ENCODE peak calls at places on chromosomes 16 and 17, in seven cellular contexts. E, B, A, X, Y, Q and P are unnamed samples.

GRCh38 chr16:59886021-59886420 is 1151.9 kb upstream of the GOT2 start:
- DNase-seq in A (no peak), E (peak), B (no peak), Y (no peak), Q (no peak), X (no peak), P (no peak)

GRCh38 chr16:48452991-48453760 is 68.0 kb upstream of the SIAH1 start:
- DNase-seq in Q (no peak), Y (no peak), X (no peak), E (no peak), B (no peak), A (no peak), P (no peak)

GRCh38 chr16:84260766-84261165 is 21.0 kb upstream of the KCNG4 start:
- DNase-seq in A (no peak), Y (no peak), X (no peak), Q (no peak), B (no peak), E (no peak), P (no peak)

GRCh38 chr17:82110298-82110697 is 12.3 kb upstream of the FASN start:
- DNase-seq in Y (no peak), X (no peak), B (no peak), A (no peak), E (no peak), Q (peak), P (no peak)

GRCh38 chr17:78341559-78342437 is 18.1 kb downstream of the SOCS3 start:
- DNase-seq in E (peak), A (peak), Y (no peak), B (peak), Q (peak), X (peak), P (peak)

GRCh38 chr17:29059281-29059680 is 16.3 kb downstream of the PIPOX start:
- DNase-seq in B (no peak), A (peak), Y (no peak), X (no peak), Q (peak), E (peak), P (no peak)

GRCh38 chr16:1503110-1503955 is 10.2 kb downstream of the TELO2 start:
- DNase-seq in B (no peak), A (no peak), Q (no peak), X (no peak), Y (no peak), E (no peak), P (no peak)

GRCh38 chr17:50185724-50186545 is 15.5 kb downstream of the COL1A1 start:
- DNase-seq in E (peak), A (peak), Y (no peak), Q (no peak), B (no peak), X (no peak), P (no peak)

GRCh38 chr17:27457731-27458523 is 1.7 kb downstream of the KSR1 start:
- DNase-seq in B (peak), X (peak), Q (peak), Y (no peak), E (peak), A (peak), P (no peak)

GRCh38 chr17:82520041-82520910 is 744 bp downstream of the FOXK2 start:
- DNase-seq in A (peak), E (no peak), Y (no peak), X (no peak), Q (peak), B (no peak), P (no peak)

GRCh38 chr16:88595921-88596320 is 25.7 kb downstream of the ZC3H18 start:
- DNase-seq in B (no peak), Q (no peak), Y (no peak), E (no peak), X (no peak), A (no peak), P (no peak)

GRCh38 chr16:49556252-49557069 is 182.9 kb downstream of the C16orf78 start:
- DNase-seq in X (peak), E (peak), Q (peak), B (peak), Y (no peak), A (peak), P (peak)

GRCh38 chr17:77942111-77942988 is 16.2 kb upstream of the TNRC6C start:
- DNase-seq in A (no peak), B (no peak), X (no peak), Q (no peak), E (no peak), Y (no peak), P (no peak)

GRCh38 chr17:2054262-2054739 is 602 bp upstream of the HIC1 start:
- DNase-seq in X (peak), Y (no peak), A (peak), Q (peak), B (no peak), E (peak), P (peak)

GRCh38 chr17:2057130-2057713 is 2.3 kb downstream of the HIC1 start:
- DNase-seq in Y (no peak), Q (no peak), A (peak), X (peak), B (no peak), E (no peak), P (no peak)

GRCh38 chr17:2056221-2057129 is 1.6 kb downstream of the HIC1 start:
- DNase-seq in B (no peak), X (peak), Y (no peak), Q (peak), E (peak), A (peak), P (peak)

GRCh38 chr17:2054740-2055493 is at the start of gene HIC1:
- DNase-seq in E (peak), Y (no peak), A (peak), Q (peak), X (peak), B (peak), P (peak)

GRCh38 chr17:2055494-2056220 is 754 bp downstream of the HIC1 start:
- DNase-seq in Q (no peak), X (no peak), Y (no peak), B (no peak), A (peak), E (peak), P (no peak)
- H2BK5ac ChIP-seq in Q (no peak), X (no peak), Y (no peak), B (peak), A (peak), E (peak), P (no peak)

GRCh38 chr16:83164816-83165215 is 538.0 kb downstream of the CDH13 start:
- DNase-seq in Y (no peak), A (no peak), E (no peak), B (no peak), X (no peak), Q (no peak), P (no peak)

GRCh38 chr16:83159049-83159448 is 532.3 kb downstream of the CDH13 start:
- DNase-seq in E (no peak), X (no peak), Q (no peak), Y (no peak), B (no peak), A (no peak), P (no peak)

GRCh38 chr16:83162791-83163190 is 536.0 kb downstream of the CDH13 start:
- DNase-seq in E (no peak), B (no peak), A (no peak), Y (no peak), X (no peak), Q (no peak), P (no peak)

GRCh38 chr16:83158320-83158957 is 531.7 kb downstream of the CDH13 start:
- DNase-seq in B (no peak), E (no peak), A (no peak), Y (no peak), Q (no peak), X (no peak), P (no peak)

GRCh38 chr16:83160609-83161008 is 533.8 kb downstream of the CDH13 start:
- DNase-seq in X (no peak), B (no peak), Y (no peak), A (no peak), E (no peak), Q (peak), P (no peak)
- H2BK5ac ChIP-seq in X (no peak), B (no peak), Y (no peak), A (no peak), E (no peak), Q (no peak), P (no peak)

GRCh38 chr16:6803171-6803570 is 529.5 kb upstream of the RBFOX1 start:
- DNase-seq in Q (no peak), A (no peak), B (no peak), X (no peak), Y (no peak), E (no peak), P (no peak)

DNA sequence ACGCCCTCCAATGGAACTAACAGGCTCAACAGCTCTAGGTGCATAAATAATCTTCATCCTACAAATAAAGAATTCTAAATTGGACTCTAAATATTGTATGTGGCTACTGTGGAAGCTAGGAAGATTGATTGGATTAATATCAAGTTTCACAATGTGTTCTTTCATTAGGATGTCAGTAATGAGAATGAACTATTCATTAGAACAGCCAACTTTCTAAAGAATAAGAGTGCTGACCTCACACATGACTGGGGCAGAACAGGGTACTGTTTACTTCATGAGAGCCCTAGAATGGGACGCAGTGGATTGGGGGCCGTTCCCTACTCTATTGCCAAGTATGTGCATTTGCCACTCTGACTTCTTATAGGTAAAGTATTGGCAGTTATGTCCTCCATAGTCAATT is 528.2 kb upstream of the RBFOX1 start:
- DNase-seq in B (no peak), Y (no peak), Q (no peak), X (no peak), E (no peak), A (no peak), P (no peak)
- H2BK5ac ChIP-seq in B (no peak), Y (no peak), Q (no peak), X (no peak), E (no peak), A (no peak), P (no peak)

GRCh38 chr16:35180970-35181369 is 1721.6 kb downstream of the TP53TG3F start:
- DNase-seq in X (no peak), Q (no peak), E (no peak), B (no peak), Y (no peak), A (no peak), P (no peak)

GRCh38 chr16:35174006-35174405 is 1714.6 kb downstream of the TP53TG3F start:
- DNase-seq in X (no peak), E (no peak), Y (no peak), B (no peak), A (no peak), Q (no peak), P (peak)

GRCh38 chr16:35173295-35173694 is 1713.9 kb downstream of the TP53TG3F start:
- DNase-seq in X (no peak), B (no peak), Q (no peak), Y (no peak), E (no peak), A (no peak), P (no peak)

GRCh38 chr16:35181422-35182030 is 1722.1 kb downstream of the TP53TG3F start:
- DNase-seq in Y (no peak), B (no peak), A (no peak), X (no peak), E (no peak), Q (no peak), P (no peak)

GRCh38 chr16:35176449-35176848 is 1717.0 kb downstream of the TP53TG3F start:
- DNase-seq in Q (no peak), A (no peak), B (no peak), Y (no peak), E (no peak), X (no peak), P (no peak)
- H2BK5ac ChIP-seq in Q (no peak), A (no peak), B (no peak), Y (no peak), E (no peak), X (no peak), P (no peak)

DNA sequence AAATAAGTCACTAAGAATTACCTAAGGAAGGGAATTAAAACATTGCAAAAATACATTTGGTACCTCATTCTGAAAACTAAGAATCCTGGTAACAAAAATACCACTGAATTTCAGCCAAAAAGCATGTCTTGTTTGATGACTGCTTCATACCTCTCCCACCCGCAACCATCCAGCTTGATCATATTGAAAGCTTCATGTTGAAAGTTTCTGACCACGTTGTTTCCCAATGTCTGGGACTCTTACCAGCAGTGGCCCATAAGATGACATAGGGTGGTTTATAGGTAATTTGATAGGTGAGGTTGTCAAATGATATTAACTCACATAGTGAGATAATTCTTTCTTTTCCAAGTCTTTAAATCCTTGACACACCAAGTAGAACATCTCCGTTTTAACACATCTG is 139.3 kb downstream of the CDH11 start:
- DNase-seq in Q (no peak), A (no peak), X (no peak), Y (no peak), E (peak), B (no peak), P (no peak)
- H2BK5ac ChIP-seq in Q (no peak), A (no peak), X (no peak), Y (no peak), E (no peak), B (no peak), P (no peak)